ENCODE peak calls at places on chromosome 19, in nine cellular contexts. I is A549; P is endodermal cell; E is heart left ventricle; Q is CD4-positive, alpha-beta T cell; C is left lung; G is GM12878; U is omental fat pad; Y is upper lobe of right lung. T is an unnamed sample.

GRCh38 chr19:13983213-13983889 is 22.8 kb downstream of the RFX1 start:
- DNase-seq in I (no peak), P (no peak), E (no peak), Q (peak; percentile 35), C (no peak), G (no peak), U (no peak), Y (no peak), T (no peak)

GRCh38 chr19:41175825-41176734 is 16.9 kb upstream of the CYP2S1 start:
- DNase-seq in I (peak; percentile 98), P (peak; percentile 97), E (peak; percentile 61), Q (peak; percentile 20), C (peak; percentile 88), G (no peak), U (peak; percentile 35), Y (peak; percentile 85), T (no peak)

GRCh38 chr19:37251308-37252229 is 33.6 kb downstream of the ZNF383 start:
- DNase-seq in I (peak; percentile 19), P (no peak), E (peak; percentile 91), Q (no peak), C (peak; percentile 81), G (peak; percentile 54), U (peak; percentile 46), Y (peak; percentile 81), T (no peak)

GRCh38 chr19:31874313-31874712 is 471.1 kb upstream of the ZNF507 start:
- DNase-seq in I (no peak), P (no peak), E (no peak), Q (no peak), C (no peak), G (no peak), U (no peak), Y (no peak), T (no peak)

GRCh38 chr19:33392341-33393285 is 19.1 kb downstream of the CEBPG start:
- DNase-seq in I (no peak), P (no peak), E (peak; percentile 52), Q (no peak), C (peak; percentile 34), G (no peak), U (no peak), Y (peak; percentile 69), T (no peak)

GRCh38 chr19:44813331-44814131 is 4.6 kb downstream of the BCAM start:
- DNase-seq in I (no peak), P (peak; percentile 76), E (no peak), Q (no peak), C (no peak), G (no peak), U (no peak), Y (no peak), T (no peak)

GRCh38 chr19:10764340-10764894 is 46.5 kb downstream of the DNM2 start:
- DNase-seq in I (peak; percentile 78), P (no peak), E (no peak), Q (no peak), C (no peak), G (no peak), U (no peak), Y (no peak), T (no peak)

GRCh38 chr19:48745208-48745995 is 1.3 kb downstream of the IZUMO1 start:
- DNase-seq in I (peak; percentile 80), P (peak; percentile 82), E (peak; percentile 60), Q (peak; percentile 28), C (no peak), G (no peak), U (no peak), Y (no peak), T (no peak)

GRCh38 chr19:50972795-50973376 is 3.5 kb upstream of the KLK6 start:
- DNase-seq in I (no peak), P (peak; percentile 28), E (no peak), Q (no peak), C (no peak), G (no peak), U (no peak), Y (no peak), T (no peak)
- TF ChIP-seq CTCF in I (no peak), P (no peak), E (no peak), Q (no peak), C (no peak), G (no peak), U (no peak), Y (no peak), T (no peak)

DNA sequence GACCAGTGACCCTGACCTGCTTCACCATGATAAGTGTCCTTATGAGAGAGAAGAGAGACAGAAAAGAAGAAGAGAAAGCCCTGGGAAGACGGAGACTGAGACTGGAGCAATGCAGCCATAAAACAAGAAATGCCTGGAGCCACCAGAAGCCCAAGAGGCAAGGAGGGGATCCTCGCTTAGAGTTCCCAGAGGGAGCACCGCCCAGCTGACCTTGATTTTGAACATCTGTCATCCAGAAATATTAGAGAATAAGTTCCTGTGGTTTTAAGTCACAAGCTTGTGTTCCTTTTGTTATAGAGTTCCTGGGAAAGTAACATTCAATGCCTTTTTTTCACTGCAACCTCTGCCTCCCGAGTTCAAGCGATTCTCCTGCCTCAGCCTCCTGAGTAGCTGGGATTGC is 20.2 kb downstream of the CERS1 start:
- DNase-seq in I (no peak), P (no peak), E (no peak), Q (no peak), C (no peak), G (no peak), U (no peak), Y (no peak), T (no peak)
- TF ChIP-seq CTCF in I (no peak), P (no peak), E (no peak), Q (no peak), C (no peak), G (no peak), U (no peak), Y (no peak), T (no peak)

DNA sequence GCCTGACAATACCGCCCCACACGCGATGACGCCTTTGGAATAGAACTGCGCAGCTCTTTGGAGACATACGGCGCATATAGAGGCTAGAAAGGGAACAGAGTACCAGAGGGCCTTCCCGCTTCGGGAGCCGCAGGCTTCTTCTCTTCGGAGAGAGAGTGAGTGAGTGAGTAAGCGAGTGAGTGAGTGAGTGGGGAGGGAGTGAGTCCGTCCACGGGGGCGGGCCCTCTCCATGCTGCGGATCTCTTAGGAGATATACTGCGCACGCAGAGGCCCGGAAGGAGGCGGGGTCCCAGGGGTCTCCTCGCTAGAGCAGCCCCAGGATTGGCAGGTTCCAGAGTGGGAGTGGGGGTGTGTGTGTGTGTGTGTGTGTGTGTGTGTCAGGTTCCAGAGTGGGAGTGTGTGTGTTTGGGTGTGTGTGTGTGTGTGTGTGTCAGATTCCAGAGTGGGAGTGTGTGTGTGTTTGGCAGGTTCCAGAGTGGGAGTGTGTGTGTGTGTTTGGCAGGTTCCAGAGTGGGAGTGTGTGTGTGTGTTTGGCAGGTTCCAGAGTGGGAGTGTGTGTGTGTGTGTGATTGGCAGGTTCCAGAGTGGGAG is 97.0 kb downstream of the INSR start:
- DNase-seq in I (peak; percentile 92), P (peak; percentile 92), E (peak; percentile 95), Q (peak; percentile 83), C (peak; percentile 93), G (peak; percentile 68), U (peak; percentile 84), Y (peak; percentile 94), T (peak; percentile 91)
- TF ChIP-seq CTCF in I (no peak), P (no peak), E (no peak), Q (no peak), C (no peak), G (no peak), U (no peak), Y (no peak), T (no peak)

GRCh38 chr19:2984196-2984490 is 6.8 kb downstream of the TLE6 start:
- DNase-seq in I (no peak), P (peak; percentile 97), E (no peak), Q (no peak), C (no peak), G (no peak), U (no peak), Y (no peak), T (no peak)
- TF ChIP-seq CTCF in I (no peak), P (no peak), E (no peak), Q (no peak), C (no peak), G (no peak), U (no peak), Y (no peak), T (no peak)

T was measured in type B pancreatic cell.